ENCODE peak calls at places on chromosomes 5 and 9, in five cellular contexts. C is uterus; W is OCI-LY7; E is CD4-positive, CD25-positive, alpha-beta regulatory T cell; R is esophagus squamous epithelium. F is an unnamed sample.
A peak's percentile ranks its signal among the peaks of the same experiment; 100 is the strongest.

GRCh38 chr5:168651654-168652053 is 72.5 kb upstream of the PANK3 start:
- DNase-seq in R (no peak), E (no peak), W (no peak), C (no peak), F (no peak)

GRCh38 chr9:81424431-81424830 is 264.9 kb downstream of the TLE1 start:
- DNase-seq in W (no peak), E (no peak), C (no peak), R (no peak), F (no peak)

GRCh38 chr9:17480966-17481365 is 97.9 kb upstream of the SH3GL2 start:
- DNase-seq in C (no peak), E (no peak), W (no peak), R (no peak), F (no peak)

GRCh38 chr9:114452219-114453169 is 52.8 kb downstream of the WHRN start:
- DNase-seq in E (peak; percentile 26), C (no peak), R (no peak), W (peak; percentile 76), F (no peak)

GRCh38 chr9:77663754-77664153 is 15.6 kb upstream of the GNA14 start:
- DNase-seq in R (no peak), E (no peak), C (no peak), W (no peak), F (no peak)

GRCh38 chr5:133179405-133179804 is 127.6 kb downstream of the HSPA4 start:
- DNase-seq in C (no peak), W (no peak), R (no peak), E (no peak), F (no peak)

GRCh38 chr9:13228431-13228830 is 51.1 kb downstream of the MPDZ start:
- DNase-seq in R (no peak), E (no peak), W (no peak), C (no peak), F (no peak)

GRCh38 chr5:35780236-35780635 is 76.5 kb upstream of the IL7R start:
- DNase-seq in C (no peak), W (no peak), E (no peak), R (no peak), F (peak; percentile 22)

GRCh38 chr9:18424132-18424531 is 49.8 kb upstream of the ADAMTSL1 start:
- DNase-seq in W (no peak), R (no peak), C (no peak), E (no peak), F (no peak)

GRCh38 chr5:58410441-58410840 is 49.4 kb downstream of the PLK2 start:
- DNase-seq in E (no peak), W (no peak), C (no peak), R (no peak), F (no peak)

GRCh38 chr9:38309324-38310195 is 82.9 kb upstream of the ALDH1B1 start:
- DNase-seq in R (no peak), E (no peak), W (no peak), C (no peak), F (no peak)

GRCh38 chr5:120538644-120539043 is 74.5 kb downstream of the PRR16 start:
- DNase-seq in E (no peak), W (no peak), R (no peak), C (no peak), F (no peak)

GRCh38 chr5:32489791-32490581 is 45.4 kb upstream of the ZFR start:
- DNase-seq in C (peak; percentile 89), R (no peak), E (peak; percentile 59), W (peak; percentile 77), F (peak; percentile 51)

GRCh38 chr5:61665939-61666621 is 334.0 kb downstream of the ZSWIM6 start:
- DNase-seq in W (no peak), E (no peak), C (no peak), R (no peak), F (no peak)

GRCh38 chr5:142095035-142095434 is 13.5 kb upstream of the NDFIP1 start:
- DNase-seq in R (no peak), E (peak; percentile 23), W (no peak), C (no peak), F (no peak)

GRCh38 chr5:156052697-156053455 is 274.1 kb upstream of the SGCD start:
- DNase-seq in C (no peak), E (no peak), R (no peak), W (no peak), F (no peak)

GRCh38 chr9:121331992-121332685 is 37.9 kb downstream of the STOM start:
- DNase-seq in W (no peak), E (no peak), R (no peak), C (no peak), F (no peak)

GRCh38 chr9:31336391-31336790 is 1048.1 kb upstream of the ACO1 start:
- DNase-seq in R (no peak), E (no peak), C (no peak), W (no peak), F (no peak)

DNA sequence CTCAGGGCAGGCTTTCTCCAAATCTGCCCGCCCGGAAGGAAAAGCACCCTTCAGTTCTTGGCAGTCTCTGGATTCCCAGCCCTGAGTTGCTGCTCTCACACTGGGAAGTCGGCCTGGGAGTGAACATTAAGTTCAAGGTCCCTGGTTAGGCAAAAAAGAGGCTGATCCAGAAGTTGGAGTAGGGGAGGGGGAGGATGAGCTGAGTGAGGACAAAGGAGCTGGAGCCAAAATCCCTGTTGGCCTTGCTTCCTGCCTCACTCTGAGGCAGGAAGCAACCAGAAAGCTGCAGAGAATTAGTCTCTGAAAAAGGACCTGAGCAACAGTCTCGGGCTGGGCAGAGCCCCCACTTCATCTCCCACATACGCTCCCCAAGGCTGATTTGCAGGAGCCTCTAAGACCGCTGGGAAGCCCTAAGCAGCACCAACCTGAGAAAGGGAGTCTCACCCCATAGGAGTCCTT is 15.0 kb upstream of the RPS14 start:
- DNase-seq in R (no peak), E (no peak), C (peak; percentile 65), W (no peak), F (no peak)
- H3K9me3 ChIP-seq in R (no peaks in the 10 kb centered on the region), E (no peaks in the 10 kb centered on the region), C (no peaks in the 10 kb centered on the region), W (no peaks in the 10 kb centered on the region), F (no peaks in the 10 kb centered on the region)

GRCh38 chr9:35180801-35181200 is 19.0 kb downstream of the UNC13B start:
- DNase-seq in C (no peak), R (no peak), E (no peak), W (no peak), F (no peak)
- H3K9me3 ChIP-seq in C (no peaks in the 10 kb centered on the region), R (no peaks in the 10 kb centered on the region), E (no peaks in the 10 kb centered on the region), W (no peaks in the 10 kb centered on the region), F (no peaks in the 10 kb centered on the region)

GRCh38 chr5:179033004-179033580 is 9.5 kb downstream of the ZNF879 start:
- DNase-seq in E (no peak), C (no peak), R (no peak), W (no peak), F (no peak)
- H3K9me3 ChIP-seq in E (peaks cover 89% of the 10 kb centered on the region), C (peaks cover 83% of the 10 kb centered on the region), R (peaks cover 34% of the 10 kb centered on the region), W (no peaks in the 10 kb centered on the region), F (peaks cover 64% of the 10 kb centered on the region)

GRCh38 chr9:137920753-137921152 is 43.2 kb downstream of the CACNA1B start:
- DNase-seq in E (no peak), W (no peak), R (no peak), C (no peak), F (no peak)

GRCh38 chr9:137919095-137919465 is 41.5 kb downstream of the CACNA1B start:
- DNase-seq in C (no peak), E (no peak), R (no peak), W (no peak), F (no peak)

GRCh38 chr9:137918331-137919094 is 40.9 kb downstream of the CACNA1B start:
- DNase-seq in W (no peak), C (no peak), R (no peak), E (no peak), F (no peak)

GRCh38 chr9:137917795-137918194 is 40.2 kb downstream of the CACNA1B start:
- DNase-seq in E (no peak), R (no peak), C (no peak), W (no peak), F (no peak)

GRCh38 chr9:137919649-137920101 is 42.1 kb downstream of the CACNA1B start:
- DNase-seq in W (no peak), E (no peak), R (no peak), C (no peak), F (no peak)
- H3K9me3 ChIP-seq in W (no peaks in the 10 kb centered on the region), E (no peaks in the 10 kb centered on the region), R (no peaks in the 10 kb centered on the region), C (no peaks in the 10 kb centered on the region), F (no peaks in the 10 kb centered on the region)

GRCh38 chr5:178553517-178553916 is 36.7 kb downstream of the COL23A1 start:
- DNase-seq in E (no peak), C (no peak), W (no peak), R (no peak), F (no peak)

GRCh38 chr5:178555771-178556211 is 34.4 kb downstream of the COL23A1 start:
- DNase-seq in R (no peak), C (no peak), W (no peak), E (no peak), F (no peak)

GRCh38 chr5:178554311-178554710 is 35.9 kb downstream of the COL23A1 start:
- DNase-seq in R (no peak), W (no peak), E (no peak), C (no peak), F (no peak)

GRCh38 chr5:178551468-178551867 is 38.7 kb downstream of the COL23A1 start:
- DNase-seq in R (no peak), W (no peak), E (no peak), C (no peak), F (no peak)

GRCh38 chr5:178555005-178555404 is 35.2 kb downstream of the COL23A1 start:
- DNase-seq in W (no peak), R (no peak), C (no peak), E (no peak), F (no peak)
- H3K9me3 ChIP-seq in W (no peaks in the 10 kb centered on the region), R (no peaks in the 10 kb centered on the region), C (no peaks in the 10 kb centered on the region), E (no peaks in the 10 kb centered on the region), F (no peaks in the 10 kb centered on the region)

F was measured in T-helper 17 cell.